ENCODE peak calls at places on chromosomes 6 and 20, in five cellular contexts. S is K562, Q is fibroblast of lung, N is esophagus muscularis mucosa, W is HFF-Myc. X is an unnamed sample.

GRCh38 chr6:106486236-106486635 is 125.7 kb downstream of the CRYBG1 start:
- DNase-seq in S (no peak), Q (peak; percentile 94), N (no peak), W (no peak), X (no peak)

GRCh38 chr6:78999737-79000136 is 78.3 kb downstream of the PHIP start:
- DNase-seq in S (no peak), Q (no peak), N (no peak), W (no peak), X (peak; percentile 38)

GRCh38 chr6:158377866-158378265 is 65.6 kb downstream of the TULP4 start:
- DNase-seq in S (no peak), Q (peak; percentile 43), N (no peak), W (no peak), X (peak; percentile 38)

GRCh38 chr6:819122-819521 is 126.2 kb upstream of the EXOC2 start:
- DNase-seq in S (no peak), Q (no peak), N (no peak), W (no peak), X (no peak)

GRCh38 chr6:39941138-39941537 is 6.9 kb upstream of the MOCS1 start:
- DNase-seq in S (no peak), Q (no peak), N (peak; percentile 60), W (no peak), X (no peak)

GRCh38 chr6:133995296-133995695 is 42.3 kb downstream of the TBPL1 start:
- DNase-seq in S (no peak), Q (no peak), N (no peak), W (no peak), X (no peak)

GRCh38 chr6:142943746-142944125 is 1.2 kb downstream of the HIVEP2 start:
- DNase-seq in S (no peak), Q (peak; percentile 43), N (no peak), W (no peak), X (peak; percentile 55)

GRCh38 chr20:51106011-51106410 is 83.1 kb upstream of the KCNG1 start:
- DNase-seq in S (no peak), Q (no peak), N (no peak), W (no peak), X (no peak)

GRCh38 chr6:45658958-45659357 is 281.2 kb upstream of the SUPT3H start:
- DNase-seq in S (no peak), Q (no peak), N (no peak), W (no peak), X (no peak)

GRCh38 chr6:72748759-72749158 is 126.9 kb downstream of the KCNQ5 start:
- DNase-seq in S (no peak), Q (peak; percentile 95), N (no peak), W (peak; percentile 74), X (peak; percentile 93)

GRCh38 chr6:11214438-11214837 is 18.0 kb downstream of the NEDD9 start:
- DNase-seq in S (no peak), Q (no peak), N (no peak), W (no peak), X (no peak)

GRCh38 chr6:167700199-167700598 is 126.5 kb upstream of the AFDN start:
- DNase-seq in S (no peak), Q (peak; percentile 20), N (no peak), W (no peak), X (no peak)

GRCh38 chr6:128558021-128558420 is 37.6 kb upstream of the PTPRK start:
- DNase-seq in S (no peak), Q (no peak), N (no peak), W (no peak), X (no peak)

GRCh38 chr20:49595811-49596545 is 28.0 kb upstream of the PTGIS start:
- DNase-seq in S (no peak), Q (peak; percentile 91), N (no peak), W (no peak), X (peak; percentile 74)

GRCh38 chr6:56144538-56145324 is 102.6 kb downstream of the COL21A1 start:
- DNase-seq in S (no peak), Q (peak; percentile 78), N (no peak), W (no peak), X (peak; percentile 78)

GRCh38 chr6:14452567-14453527 is 335.3 kb downstream of the CD83 start:
- DNase-seq in S (peak; percentile 40), Q (peak; percentile 47), N (no peak), W (no peak), X (no peak)

GRCh38 chr20:36268501-36269342 is 32.4 kb downstream of the AAR2 start:
- DNase-seq in S (no peak), Q (peak; percentile 8), N (no peak), W (no peak), X (no peak)

GRCh38 chr6:54419885-54420284 is 111.6 kb downstream of the TINAG start:
- DNase-seq in S (no peak), Q (peak; percentile 93), N (no peak), W (peak; percentile 44), X (peak; percentile 93)

GRCh38 chr6:63269470-63269869 is 50.3 kb downstream of the LGSN start:
- DNase-seq in S (no peak), Q (no peak), N (no peak), W (no peak), X (no peak)

GRCh38 chr6:63267828-63268227 is 52.0 kb downstream of the LGSN start:
- DNase-seq in S (no peak), Q (no peak), N (no peak), W (no peak), X (no peak)

GRCh38 chr6:63272397-63272796 is 47.4 kb downstream of the LGSN start:
- DNase-seq in S (peak; percentile 7), Q (no peak), N (no peak), W (no peak), X (peak; percentile 51)

GRCh38 chr6:63267046-63267445 is 52.7 kb downstream of the LGSN start:
- DNase-seq in S (no peak), Q (no peak), N (no peak), W (no peak), X (no peak)

DNA sequence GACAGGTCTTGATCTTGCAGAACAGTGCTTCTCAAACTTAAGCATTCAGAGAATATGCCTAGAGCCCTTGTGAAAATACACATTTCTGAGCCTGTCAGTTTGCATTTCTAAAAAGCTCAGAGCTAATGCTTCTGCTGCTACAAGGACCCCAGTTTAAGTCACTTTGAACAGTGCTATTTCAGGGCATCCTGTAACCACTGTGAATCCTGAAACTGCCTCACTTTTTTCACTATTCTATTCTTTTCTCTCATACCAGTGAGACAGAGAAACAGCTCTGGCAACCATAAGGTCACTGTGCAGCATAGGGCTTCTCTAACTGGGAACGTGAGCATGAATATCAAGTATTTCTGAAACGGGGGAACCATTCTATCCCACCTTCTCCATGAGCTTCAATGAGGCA is 51.2 kb downstream of the LGSN start:
- DNase-seq in S (no peak), Q (no peak), N (no peak), W (no peak), X (no peak)
- TF ChIP-seq CTCF in S (no peak), Q (no peak), N (no peak), W (no peak), X (no peak)

GRCh38 chr20:44388466-44389023 is 33.0 kb downstream of the HNF4A start:
- DNase-seq in S (peak; percentile 76), Q (peak; percentile 65), N (no peak), W (peak; percentile 61), X (peak; percentile 71)
- TF ChIP-seq CTCF in S (peak; percentile 91), Q (peak; percentile 91), N (peak; percentile 64), W (peak; percentile 86), X (peak; percentile 87)

GRCh38 chr20:57352305-57352704 is 1.2 kb downstream of the RAE1 start:
- DNase-seq in S (peak; percentile 23), Q (no peak), N (no peak), W (no peak), X (no peak)
- TF ChIP-seq CTCF in S (no peak), Q (no peak), N (no peak), W (no peak), X (no peak)

DNA sequence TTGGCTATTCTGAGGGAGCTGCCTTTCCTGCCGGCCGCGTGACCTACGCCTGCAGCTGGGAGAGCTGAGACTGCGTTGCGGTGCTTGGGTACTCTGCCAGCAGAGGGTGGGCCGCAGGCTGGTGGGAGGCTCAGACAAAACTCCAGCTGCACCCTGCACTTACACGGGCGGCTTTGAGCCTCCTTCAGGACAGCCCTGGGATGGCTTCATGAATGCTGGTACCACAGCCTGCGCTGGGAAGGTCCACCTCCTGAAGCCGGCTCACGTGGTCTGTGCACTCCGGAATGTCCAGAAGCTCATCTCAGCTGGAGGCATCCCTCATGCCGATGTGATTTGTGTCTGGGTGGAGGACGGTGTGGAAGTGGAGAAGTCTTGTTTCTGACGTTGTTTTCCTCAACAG is 223.6 kb downstream of the DLL1 start:
- DNase-seq in S (no peak), Q (no peak), N (no peak), W (no peak), X (no peak)
- TF ChIP-seq CTCF in S (no peak), Q (no peak), N (no peak), W (no peak), X (no peak)

GRCh38 chr6:150684715-150685459 is 85.2 kb downstream of the PLEKHG1 start:
- DNase-seq in S (no peak), Q (no peak), N (no peak), W (no peak), X (no peak)

GRCh38 chr6:150687508-150687907 is 87.8 kb downstream of the PLEKHG1 start:
- DNase-seq in S (no peak), Q (no peak), N (no peak), W (no peak), X (peak; percentile 49)

GRCh38 chr6:150686566-150686965 is 86.9 kb downstream of the PLEKHG1 start:
- DNase-seq in S (no peak), Q (no peak), N (no peak), W (no peak), X (no peak)

GRCh38 chr6:150684161-150684560 is 84.5 kb downstream of the PLEKHG1 start:
- DNase-seq in S (peak; percentile 38), Q (no peak), N (no peak), W (no peak), X (no peak)

GRCh38 chr6:150685860-150686259 is 86.2 kb downstream of the PLEKHG1 start:
- DNase-seq in S (peak; percentile 89), Q (no peak), N (no peak), W (no peak), X (no peak)
- TF ChIP-seq CTCF in S (peak; percentile 85), Q (peak; percentile 48), N (peak; percentile 26), W (peak; percentile 78), X (peak; percentile 55)

DNA sequence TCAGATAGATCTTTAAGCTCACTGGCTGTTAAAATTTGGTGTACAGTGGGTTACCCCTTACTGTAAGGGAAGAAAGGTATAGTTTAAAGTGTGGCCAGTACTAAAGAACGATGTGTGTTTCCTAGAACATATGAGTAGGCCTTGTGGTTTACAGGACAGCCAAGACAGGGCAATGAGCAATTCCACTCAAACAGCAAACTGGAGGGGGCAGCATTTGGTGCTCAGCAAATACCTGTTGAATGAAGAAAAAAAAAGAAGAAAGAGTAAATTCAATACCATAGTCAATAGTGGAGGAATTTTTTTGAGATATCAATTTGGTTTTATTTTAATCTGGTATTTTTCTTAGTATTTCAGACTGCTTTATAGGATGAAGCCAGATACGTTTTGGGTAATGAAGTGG is 3.8 kb upstream of the NCOA5 start:
- DNase-seq in S (no peak), Q (peak; percentile 17), N (no peak), W (no peak), X (no peak)
- TF ChIP-seq CTCF in S (peak; percentile 13), Q (no peak), N (no peak), W (no peak), X (no peak)

GRCh38 chr6:103122766-103123601 is 1729.5 kb downstream of the GRIK2 start:
- DNase-seq in S (peak; percentile 4), Q (peak; percentile 29), N (no peak), W (no peak), X (peak; percentile 6)
- TF ChIP-seq CTCF in S (no peak), Q (peak; percentile 24), N (no peak), W (peak; percentile 13), X (no peak)

GRCh38 chr6:146027586-146028249 is 1.1 kb upstream of the GRM1 start:
- DNase-seq in S (no peak), Q (no peak), N (no peak), W (no peak), X (no peak)
- TF ChIP-seq CTCF in S (peak; percentile 7), Q (no peak), N (no peak), W (no peak), X (no peak)

X was measured in fibroblast of the aortic adventitia.